ENCODE peak calls at places on chromosomes 1 and 21, in six cellular contexts. S is pancreas, F is mammary epithelial cell, L is tibial artery, P is PC-3, A is stomach. B is an unnamed sample. For H3K36me3 and H3K4me1, the result is how much of the 10 kb centered on the place peaks cover.

GRCh38 chr1:65277605-65278343 is 31.6 kb upstream of the DNAJC6 start:
- DNase-seq in P (no peak), S (no peak), A (no peak), L (no peak), F (no peak), B (no peak)

GRCh38 chr21:31293986-31294385 is 50.1 kb downstream of the TIAM1 start:
- DNase-seq in A (no peak), P (peak), L (no peak), F (peak), S (no peak), B (no peak)

GRCh38 chr1:66728021-66728420 is 24.2 kb upstream of the DYNLT5 start:
- DNase-seq in P (no peak), L (no peak), F (no peak), S (no peak), A (no peak), B (no peak)

GRCh38 chr21:44377922-44378645 is 24.7 kb downstream of the TRPM2 start:
- DNase-seq in S (no peak), F (no peak), A (no peak), P (no peak), L (peak), B (no peak)

GRCh38 chr1:31572323-31573104 is 3.8 kb upstream of the TINAGL1 start:
- DNase-seq in L (no peak), F (peak), P (no peak), S (no peak), A (no peak), B (no peak)

GRCh38 chr1:72056516-72056915 is 225.8 kb downstream of the NEGR1 start:
- DNase-seq in L (no peak), F (no peak), A (no peak), S (no peak), P (no peak), B (no peak)

GRCh38 chr1:201781447-201781846 is 47.5 kb upstream of the IPO9 start:
- DNase-seq in P (no peak), S (no peak), F (no peak), A (no peak), L (no peak), B (no peak)

GRCh38 chr21:25790122-25790951 is 55.6 kb downstream of the GABPA start:
- DNase-seq in P (peak), S (no peak), A (no peak), L (no peak), F (peak), B (peak)

GRCh38 chr1:206477110-206477509 is 6.8 kb downstream of the IKBKE start:
- DNase-seq in F (no peak), A (no peak), S (no peak), P (no peak), L (no peak), B (no peak)

GRCh38 chr1:174949645-174950044 is 50.1 kb upstream of the CACYBP start:
- DNase-seq in A (no peak), P (no peak), L (no peak), S (no peak), F (no peak), B (no peak)

GRCh38 chr1:161373442-161373841 is 5.8 kb upstream of the CFAP126 start:
- DNase-seq in S (no peak), F (no peak), L (no peak), P (no peak), A (no peak), B (no peak)

GRCh38 chr1:58571616-58572015 is 5.4 kb downstream of the TACSTD2 start:
- DNase-seq in L (no peak), P (no peak), A (no peak), S (no peak), F (no peak), B (no peak)

GRCh38 chr1:65946376-65946775 is 153.7 kb downstream of the PDE4B start:
- DNase-seq in L (no peak), S (no peak), A (no peak), P (no peak), F (no peak), B (no peak)

GRCh38 chr1:43902058-43902831 is 31.4 kb upstream of the ARTN start:
- DNase-seq in S (peak), F (no peak), A (no peak), L (no peak), P (no peak), B (no peak)

GRCh38 chr1:85322655-85323054 is 46.2 kb upstream of the BCL10 start:
- DNase-seq in P (peak), L (no peak), F (peak), S (no peak), A (no peak), B (no peak)

GRCh38 chr1:61457526-61457925 is 267.4 kb downstream of the TM2D1 start:
- DNase-seq in F (no peak), L (no peak), P (no peak), A (no peak), S (no peak), B (no peak)

GRCh38 chr1:239636321-239636720 is 250.0 kb downstream of the CHRM3 start:
- DNase-seq in P (no peak), F (no peak), L (no peak), A (no peak), S (no peak), B (no peak)

GRCh38 chr1:234925440-234926251 is 203.0 kb downstream of the TOMM20 start:
- DNase-seq in A (no peak), L (peak), S (no peak), F (peak), P (peak), B (peak)

GRCh38 chr21:39444406-39445145 is 1.0 kb downstream of the LCA5L start:
- DNase-seq in A (no peak), L (no peak), P (peak), F (peak), S (no peak), B (peak)

GRCh38 chr1:98660941-98661543 is 479 bp upstream of the SNX7 start:
- DNase-seq in L (no peak), P (peak), A (no peak), S (no peak), F (no peak), B (no peak)

GRCh38 chr1:178581351-178581951 is 68.5 kb downstream of the TEX35 start:
- DNase-seq in A (no peak), S (no peak), F (no peak), L (no peak), P (no peak), B (no peak)

GRCh38 chr1:85867189-85867588 is 159.0 kb upstream of the ZNHIT6 start:
- DNase-seq in L (no peak), F (no peak), A (no peak), S (no peak), P (no peak), B (no peak)

GRCh38 chr1:207750901-207751300 is 953 bp upstream of the CD46 start:
- DNase-seq in F (peak), P (peak), A (no peak), L (no peak), S (no peak), B (no peak)

GRCh38 chr1:210252621-210253041 is 20.0 kb downstream of the SERTAD4 start:
- DNase-seq in P (no peak), L (no peak), S (no peak), A (peak), F (no peak), B (peak)

GRCh38 chr1:96927125-96927524 is 205.5 kb downstream of the PTBP2 start:
- DNase-seq in A (no peak), L (no peak), P (no peak), F (peak), S (no peak), B (no peak)

GRCh38 chr1:117120774-117121588 is 568 bp downstream of the TRIM45 start:
- DNase-seq in A (no peak), F (no peak), P (no peak), S (no peak), L (no peak), B (no peak)

GRCh38 chr1:79617777-79618176 is 611.2 kb upstream of the ADGRL4 start:
- DNase-seq in A (no peak), P (peak), F (no peak), S (no peak), L (no peak), B (no peak)

GRCh38 chr21:34639882-34640788 is 25.2 kb upstream of the RCAN1 start:
- DNase-seq in A (no peak), L (no peak), F (no peak), S (no peak), P (no peak), B (no peak)

GRCh38 chr1:69836961-69837636 is 269.4 kb downstream of the LRRC7 start:
- DNase-seq in P (no peak), S (no peak), L (no peak), A (no peak), F (no peak), B (no peak)

GRCh38 chr1:109978761-109979488 is 5.6 kb upstream of the AHCYL1 start:
- DNase-seq in F (no peak), P (no peak), S (no peak), L (no peak), A (no peak), B (no peak)

DNA sequence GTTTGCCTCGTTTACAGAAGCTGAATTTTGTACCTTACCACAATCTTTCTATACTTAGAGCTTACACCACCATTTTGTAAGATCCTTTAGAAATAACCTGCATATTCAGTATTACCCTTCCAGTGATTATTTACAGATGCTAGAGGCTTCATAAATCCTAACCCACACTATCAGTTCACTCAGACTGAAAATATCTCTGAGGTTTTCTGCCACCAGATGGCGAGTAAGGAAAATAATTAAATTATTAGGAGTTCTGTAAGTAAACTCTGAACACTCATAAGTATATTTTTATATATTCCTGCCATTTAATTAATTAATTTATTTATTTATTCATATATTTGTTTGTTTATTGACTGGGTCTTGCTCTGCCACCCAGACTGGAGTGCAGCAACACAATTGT is 1635.2 kb downstream of the PLA2G4A start:
- DNase-seq in L (no peak), S (no peak), F (no peak), P (peak), A (no peak), B (no peak)
- TF ChIP-seq CTCF in L (no peak), S (no peak), F (no peak), P (peak), A (no peak), B (no peak)

DNA sequence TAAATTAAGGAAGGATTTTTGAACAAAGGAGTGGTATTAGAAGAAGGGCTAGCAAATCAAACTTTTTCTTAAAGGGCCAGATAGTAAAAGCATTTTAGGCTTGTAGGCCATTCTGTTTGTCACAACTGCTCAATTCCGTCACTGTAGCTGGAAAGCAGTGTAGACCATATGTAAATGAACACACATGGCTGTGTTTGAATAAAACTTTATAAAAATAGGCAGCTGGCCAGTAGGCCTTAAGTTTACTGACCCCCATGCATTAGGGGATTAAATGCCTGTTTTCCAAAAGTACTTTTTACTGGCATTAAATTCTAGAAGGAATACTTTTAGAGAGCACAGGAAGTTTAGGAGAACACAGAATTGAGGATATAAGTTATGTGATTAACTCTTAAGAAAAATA is 8.9 kb downstream of the IVNS1ABP start:
- DNase-seq in L (no peak), P (no peak), A (no peak), F (no peak), S (no peak), B (no peak)
- H3K36me3 ChIP-seq in L (half or more), P (under half), A (half or more), F (half or more), S (under half), B (half or more)

GRCh38 chr1:38025233-38025632 is 12.7 kb downstream of the UTP11 start:
- DNase-seq in S (no peak), A (no peak), F (no peak), P (no peak), L (no peak), B (no peak)
- H3K4me1 ChIP-seq in S (under half), A (under half), F (half or more), P (under half), L (under half), B (under half)

GRCh38 chr1:951364-951763 is 7.7 kb downstream of the NOC2L start:
- DNase-seq in F (no peak), A (no peak), L (no peak), P (no peak), S (no peak), B (no peak)
- TF ChIP-seq CTCF in F (peak), A (no peak), L (no peak), P (peak), S (no peak), B (peak)

DNA sequence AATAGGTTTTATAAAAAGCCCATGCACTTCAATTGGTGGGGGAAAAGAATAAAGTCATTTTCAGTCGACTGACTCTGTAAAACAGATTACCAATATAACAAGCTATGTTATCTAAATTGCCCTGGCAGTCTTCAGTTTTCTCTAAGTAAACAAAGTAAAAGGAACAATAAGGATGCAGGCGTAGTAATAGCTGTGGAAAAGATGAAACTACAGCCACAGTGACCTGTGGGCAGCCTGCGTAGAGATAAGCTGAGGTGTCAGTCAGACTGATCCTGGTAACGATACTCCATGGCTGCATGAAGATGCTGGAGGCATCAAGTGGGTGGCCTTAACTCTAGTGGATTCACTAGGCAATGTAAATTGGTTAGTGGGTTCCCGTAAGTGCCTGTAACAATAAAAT is 29.3 kb downstream of the CLCC1 start:
- DNase-seq in F (no peak), L (no peak), S (no peak), P (no peak), A (no peak), B (no peak)
- H3K36me3 ChIP-seq in F (under half), L (half or more), S (under half), P (half or more), A (half or more), B (half or more)

GRCh38 chr21:33388188-33388587 is 15.0 kb upstream of the IFNGR2 start:
- DNase-seq in F (no peak), L (no peak), A (no peak), P (no peak), S (no peak), B (no peak)
- H3K4me1 ChIP-seq in F (under half), L (under half), A (under half), P (under half), S (under half), B (under half)